ENCODE peak calls at places on chromosomes 16 and 17, in seven cellular contexts. One of them, this sample, is unnamed.

GRCh38 chr17:74157366-74157765 is 46.1 kb upstream of the RPL38 start:
- DNase-seq in fibroblast of pulmonary artery: no peak
- DNase-seq in HS-27A: no peak
- DNase-seq in stimulated activated naive CD8-positive, alpha-beta T cell treated with anti-CD3 and anti-CD28 coated beads, Interleukin-15, Interleukin-2, amounts not matched to agents 100 U/mL and 50 U/mL, for 24 hours: no peak
- DNase-seq in hypothalamus: no peak
- DNase-seq in H54: no peak
- DNase-seq in effector CD4-positive, alpha-beta T cell: no peak
- DNase-seq in this sample: no peak

GRCh38 chr17:37493249-37494027 is 3.7 kb downstream of the DUSP14 start:
- DNase-seq in stimulated activated naive CD8-positive, alpha-beta T cell treated with anti-CD3 and anti-CD28 coated beads, Interleukin-15, Interleukin-2, amounts not matched to agents 100 U/mL and 50 U/mL, for 24 hours: no peak
- DNase-seq in HS-27A: peak
- DNase-seq in hypothalamus: no peak
- DNase-seq in H54: peak
- DNase-seq in fibroblast of pulmonary artery: peak
- DNase-seq in effector CD4-positive, alpha-beta T cell: no peak
- DNase-seq in this sample: no peak

GRCh38 chr16:49876716-49877129 is 20.8 kb upstream of the ZNF423 start:
- DNase-seq in HS-27A: no peak
- DNase-seq in stimulated activated naive CD8-positive, alpha-beta T cell treated with anti-CD3 and anti-CD28 coated beads, Interleukin-15, Interleukin-2, amounts not matched to agents 100 U/mL and 50 U/mL, for 24 hours: peak
- DNase-seq in hypothalamus: no peak
- DNase-seq in fibroblast of pulmonary artery: peak
- DNase-seq in effector CD4-positive, alpha-beta T cell: no peak
- DNase-seq in H54: peak
- DNase-seq in this sample: no peak

GRCh38 chr16:56294599-56294998 is 103.3 kb downstream of the GNAO1 start:
- DNase-seq in stimulated activated naive CD8-positive, alpha-beta T cell treated with anti-CD3 and anti-CD28 coated beads, Interleukin-15, Interleukin-2, amounts not matched to agents 100 U/mL and 50 U/mL, for 24 hours: no peak
- DNase-seq in HS-27A: no peak
- DNase-seq in fibroblast of pulmonary artery: peak
- DNase-seq in hypothalamus: no peak
- DNase-seq in effector CD4-positive, alpha-beta T cell: no peak
- DNase-seq in H54: no peak
- DNase-seq in this sample: no peak

GRCh38 chr17:47072881-47073280 is 93.8 kb upstream of the RPRML start:
- DNase-seq in H54: no peak
- DNase-seq in hypothalamus: no peak
- DNase-seq in HS-27A: no peak
- DNase-seq in fibroblast of pulmonary artery: no peak
- DNase-seq in stimulated activated naive CD8-positive, alpha-beta T cell treated with anti-CD3 and anti-CD28 coated beads, Interleukin-15, Interleukin-2, amounts not matched to agents 100 U/mL and 50 U/mL, for 24 hours: no peak
- DNase-seq in effector CD4-positive, alpha-beta T cell: no peak
- DNase-seq in this sample: no peak

GRCh38 chr17:68198931-68199836 is 48.7 kb upstream of the AMZ2 start:
- DNase-seq in H54: no peak
- DNase-seq in HS-27A: no peak
- DNase-seq in fibroblast of pulmonary artery: no peak
- DNase-seq in hypothalamus: no peak
- DNase-seq in stimulated activated naive CD8-positive, alpha-beta T cell treated with anti-CD3 and anti-CD28 coated beads, Interleukin-15, Interleukin-2, amounts not matched to agents 100 U/mL and 50 U/mL, for 24 hours: peak
- DNase-seq in effector CD4-positive, alpha-beta T cell: peak
- DNase-seq in this sample: no peak

GRCh38 chr16:46830417-46830901 is 521 bp downstream of the C16orf87 start:
- DNase-seq in hypothalamus: no peak
- DNase-seq in stimulated activated naive CD8-positive, alpha-beta T cell treated with anti-CD3 and anti-CD28 coated beads, Interleukin-15, Interleukin-2, amounts not matched to agents 100 U/mL and 50 U/mL, for 24 hours: peak
- DNase-seq in fibroblast of pulmonary artery: peak
- DNase-seq in H54: no peak
- DNase-seq in HS-27A: no peak
- DNase-seq in effector CD4-positive, alpha-beta T cell: peak
- DNase-seq in this sample: peak

GRCh38 chr16:75198135-75198600 is 8.8 kb downstream of the CTRB2 start:
- DNase-seq in effector CD4-positive, alpha-beta T cell: no peak
- DNase-seq in fibroblast of pulmonary artery: peak
- DNase-seq in H54: no peak
- DNase-seq in stimulated activated naive CD8-positive, alpha-beta T cell treated with anti-CD3 and anti-CD28 coated beads, Interleukin-15, Interleukin-2, amounts not matched to agents 100 U/mL and 50 U/mL, for 24 hours: no peak
- DNase-seq in hypothalamus: no peak
- DNase-seq in HS-27A: no peak
- DNase-seq in this sample: no peak

GRCh38 chr16:89244754-89245153 is 27.3 kb downstream of the ZNF778 start:
- DNase-seq in hypothalamus: no peak
- DNase-seq in fibroblast of pulmonary artery: no peak
- DNase-seq in H54: no peak
- DNase-seq in effector CD4-positive, alpha-beta T cell: no peak
- DNase-seq in HS-27A: no peak
- DNase-seq in stimulated activated naive CD8-positive, alpha-beta T cell treated with anti-CD3 and anti-CD28 coated beads, Interleukin-15, Interleukin-2, amounts not matched to agents 100 U/mL and 50 U/mL, for 24 hours: no peak
- DNase-seq in this sample: no peak

GRCh38 chr16:20849587-20850390 is 43.5 kb downstream of the REXO5 start:
- DNase-seq in hypothalamus: no peak
- DNase-seq in H54: no peak
- DNase-seq in effector CD4-positive, alpha-beta T cell: peak
- DNase-seq in stimulated activated naive CD8-positive, alpha-beta T cell treated with anti-CD3 and anti-CD28 coated beads, Interleukin-15, Interleukin-2, amounts not matched to agents 100 U/mL and 50 U/mL, for 24 hours: peak
- DNase-seq in fibroblast of pulmonary artery: peak
- DNase-seq in HS-27A: no peak
- DNase-seq in this sample: peak

GRCh38 chr17:74369221-74369620 is 1.9 kb downstream of the GPR142 start:
- DNase-seq in hypothalamus: no peak
- DNase-seq in stimulated activated naive CD8-positive, alpha-beta T cell treated with anti-CD3 and anti-CD28 coated beads, Interleukin-15, Interleukin-2, amounts not matched to agents 100 U/mL and 50 U/mL, for 24 hours: peak
- DNase-seq in fibroblast of pulmonary artery: no peak
- DNase-seq in H54: no peak
- DNase-seq in effector CD4-positive, alpha-beta T cell: peak
- DNase-seq in HS-27A: no peak
- DNase-seq in this sample: peak

GRCh38 chr16:57753448-57754353 is 18.1 kb downstream of the KATNB1 start:
- DNase-seq in H54: no peak
- DNase-seq in fibroblast of pulmonary artery: no peak
- DNase-seq in HS-27A: no peak
- DNase-seq in hypothalamus: no peak
- DNase-seq in stimulated activated naive CD8-positive, alpha-beta T cell treated with anti-CD3 and anti-CD28 coated beads, Interleukin-15, Interleukin-2, amounts not matched to agents 100 U/mL and 50 U/mL, for 24 hours: no peak
- DNase-seq in effector CD4-positive, alpha-beta T cell: no peak
- DNase-seq in this sample: no peak

GRCh38 chr17:55157165-55157564 is 107.6 kb upstream of the HLF start:
- DNase-seq in fibroblast of pulmonary artery: peak
- DNase-seq in H54: no peak
- DNase-seq in HS-27A: no peak
- DNase-seq in stimulated activated naive CD8-positive, alpha-beta T cell treated with anti-CD3 and anti-CD28 coated beads, Interleukin-15, Interleukin-2, amounts not matched to agents 100 U/mL and 50 U/mL, for 24 hours: no peak
- DNase-seq in hypothalamus: no peak
- DNase-seq in effector CD4-positive, alpha-beta T cell: no peak
- DNase-seq in this sample: no peak

GRCh38 chr17:50604470-50604869 is 30.2 kb upstream of the ABCC3 start:
- DNase-seq in stimulated activated naive CD8-positive, alpha-beta T cell treated with anti-CD3 and anti-CD28 coated beads, Interleukin-15, Interleukin-2, amounts not matched to agents 100 U/mL and 50 U/mL, for 24 hours: no peak
- DNase-seq in fibroblast of pulmonary artery: peak
- DNase-seq in hypothalamus: no peak
- DNase-seq in H54: no peak
- DNase-seq in HS-27A: no peak
- DNase-seq in effector CD4-positive, alpha-beta T cell: no peak
- DNase-seq in this sample: no peak

GRCh38 chr17:75317671-75318070 is 28.4 kb upstream of the SLC25A19 start:
- DNase-seq in stimulated activated naive CD8-positive, alpha-beta T cell treated with anti-CD3 and anti-CD28 coated beads, Interleukin-15, Interleukin-2, amounts not matched to agents 100 U/mL and 50 U/mL, for 24 hours: no peak
- DNase-seq in HS-27A: no peak
- DNase-seq in H54: no peak
- DNase-seq in fibroblast of pulmonary artery: no peak
- DNase-seq in effector CD4-positive, alpha-beta T cell: no peak
- DNase-seq in hypothalamus: peak
- DNase-seq in this sample: no peak

GRCh38 chr16:57969451-57970123 is 1.3 kb downstream of the CNGB1 start:
- DNase-seq in effector CD4-positive, alpha-beta T cell: no peak
- DNase-seq in stimulated activated naive CD8-positive, alpha-beta T cell treated with anti-CD3 and anti-CD28 coated beads, Interleukin-15, Interleukin-2, amounts not matched to agents 100 U/mL and 50 U/mL, for 24 hours: no peak
- DNase-seq in fibroblast of pulmonary artery: no peak
- DNase-seq in HS-27A: no peak
- DNase-seq in hypothalamus: no peak
- DNase-seq in H54: no peak
- DNase-seq in this sample: no peak

GRCh38 chr16:4506450-4506849 is 30.3 kb downstream of the HMOX2 start:
- DNase-seq in fibroblast of pulmonary artery: peak
- DNase-seq in effector CD4-positive, alpha-beta T cell: peak
- DNase-seq in HS-27A: peak
- DNase-seq in H54: peak
- DNase-seq in stimulated activated naive CD8-positive, alpha-beta T cell treated with anti-CD3 and anti-CD28 coated beads, Interleukin-15, Interleukin-2, amounts not matched to agents 100 U/mL and 50 U/mL, for 24 hours: peak
- DNase-seq in hypothalamus: peak
- DNase-seq in this sample: peak

GRCh38 chr16:57444711-57445110 is 2.5 kb downstream of the CIAPIN1 start:
- DNase-seq in stimulated activated naive CD8-positive, alpha-beta T cell treated with anti-CD3 and anti-CD28 coated beads, Interleukin-15, Interleukin-2, amounts not matched to agents 100 U/mL and 50 U/mL, for 24 hours: no peak
- DNase-seq in effector CD4-positive, alpha-beta T cell: no peak
- DNase-seq in fibroblast of pulmonary artery: peak
- DNase-seq in H54: no peak
- DNase-seq in hypothalamus: no peak
- DNase-seq in HS-27A: no peak
- DNase-seq in this sample: no peak

GRCh38 chr16:55765161-55765560 is 67.7 kb downstream of the CES1 start:
- DNase-seq in effector CD4-positive, alpha-beta T cell: no peak
- DNase-seq in hypothalamus: no peak
- DNase-seq in H54: no peak
- DNase-seq in HS-27A: no peak
- DNase-seq in fibroblast of pulmonary artery: no peak
- DNase-seq in stimulated activated naive CD8-positive, alpha-beta T cell treated with anti-CD3 and anti-CD28 coated beads, Interleukin-15, Interleukin-2, amounts not matched to agents 100 U/mL and 50 U/mL, for 24 hours: no peak
- DNase-seq in this sample: no peak

GRCh38 chr17:14494161-14494560 is 193.3 kb downstream of the HS3ST3B1 start:
- DNase-seq in effector CD4-positive, alpha-beta T cell: no peak
- DNase-seq in stimulated activated naive CD8-positive, alpha-beta T cell treated with anti-CD3 and anti-CD28 coated beads, Interleukin-15, Interleukin-2, amounts not matched to agents 100 U/mL and 50 U/mL, for 24 hours: no peak
- DNase-seq in H54: no peak
- DNase-seq in HS-27A: no peak
- DNase-seq in hypothalamus: no peak
- DNase-seq in fibroblast of pulmonary artery: no peak
- DNase-seq in this sample: no peak

GRCh38 chr17:67542219-67543114 is 165.4 kb downstream of the PITPNC1 start:
- DNase-seq in H54: no peak
- DNase-seq in fibroblast of pulmonary artery: no peak
- DNase-seq in HS-27A: no peak
- DNase-seq in stimulated activated naive CD8-positive, alpha-beta T cell treated with anti-CD3 and anti-CD28 coated beads, Interleukin-15, Interleukin-2, amounts not matched to agents 100 U/mL and 50 U/mL, for 24 hours: no peak
- DNase-seq in effector CD4-positive, alpha-beta T cell: no peak
- DNase-seq in hypothalamus: no peak
- DNase-seq in this sample: no peak

GRCh38 chr17:39404542-39405378 is 3.3 kb upstream of the FBXL20 start:
- DNase-seq in H54: peak
- DNase-seq in stimulated activated naive CD8-positive, alpha-beta T cell treated with anti-CD3 and anti-CD28 coated beads, Interleukin-15, Interleukin-2, amounts not matched to agents 100 U/mL and 50 U/mL, for 24 hours: peak
- DNase-seq in effector CD4-positive, alpha-beta T cell: no peak
- DNase-seq in hypothalamus: no peak
- DNase-seq in fibroblast of pulmonary artery: peak
- DNase-seq in HS-27A: no peak
- DNase-seq in this sample: no peak

GRCh38 chr16:16096858-16097213 is 126.5 kb downstream of the ABCC6 start:
- DNase-seq in hypothalamus: no peak
- DNase-seq in HS-27A: no peak
- DNase-seq in effector CD4-positive, alpha-beta T cell: no peak
- DNase-seq in fibroblast of pulmonary artery: no peak
- DNase-seq in H54: no peak
- DNase-seq in stimulated activated naive CD8-positive, alpha-beta T cell treated with anti-CD3 and anti-CD28 coated beads, Interleukin-15, Interleukin-2, amounts not matched to agents 100 U/mL and 50 U/mL, for 24 hours: no peak
- DNase-seq in this sample: no peak

GRCh38 chr16:2022723-2023097 is 3.1 kb downstream of the NPW start:
- DNase-seq in hypothalamus: no peak
- DNase-seq in H54: no peak
- DNase-seq in fibroblast of pulmonary artery: peak
- DNase-seq in effector CD4-positive, alpha-beta T cell: no peak
- DNase-seq in stimulated activated naive CD8-positive, alpha-beta T cell treated with anti-CD3 and anti-CD28 coated beads, Interleukin-15, Interleukin-2, amounts not matched to agents 100 U/mL and 50 U/mL, for 24 hours: no peak
- DNase-seq in HS-27A: no peak
- DNase-seq in this sample: no peak

GRCh38 chr17:7873051-7873450 is 15.2 kb downstream of the CYB5D1 start:
- DNase-seq in fibroblast of pulmonary artery: peak
- DNase-seq in hypothalamus: no peak
- DNase-seq in HS-27A: no peak
- DNase-seq in effector CD4-positive, alpha-beta T cell: no peak
- DNase-seq in H54: no peak
- DNase-seq in stimulated activated naive CD8-positive, alpha-beta T cell treated with anti-CD3 and anti-CD28 coated beads, Interleukin-15, Interleukin-2, amounts not matched to agents 100 U/mL and 50 U/mL, for 24 hours: no peak
- DNase-seq in this sample: no peak

GRCh38 chr16:28186752-28187151 is 25.0 kb downstream of the XPO6 start:
- DNase-seq in fibroblast of pulmonary artery: no peak
- DNase-seq in hypothalamus: no peak
- DNase-seq in HS-27A: no peak
- DNase-seq in effector CD4-positive, alpha-beta T cell: no peak
- DNase-seq in H54: no peak
- DNase-seq in stimulated activated naive CD8-positive, alpha-beta T cell treated with anti-CD3 and anti-CD28 coated beads, Interleukin-15, Interleukin-2, amounts not matched to agents 100 U/mL and 50 U/mL, for 24 hours: no peak
- DNase-seq in this sample: no peak

GRCh38 chr16:23374721-23375120 is 72.6 kb downstream of the SCNN1B start:
- DNase-seq in hypothalamus: no peak
- DNase-seq in HS-27A: no peak
- DNase-seq in effector CD4-positive, alpha-beta T cell: no peak
- DNase-seq in fibroblast of pulmonary artery: no peak
- DNase-seq in H54: no peak
- DNase-seq in stimulated activated naive CD8-positive, alpha-beta T cell treated with anti-CD3 and anti-CD28 coated beads, Interleukin-15, Interleukin-2, amounts not matched to agents 100 U/mL and 50 U/mL, for 24 hours: no peak
- DNase-seq in this sample: no peak

GRCh38 chr17:76252040-76252954 is 12.0 kb upstream of the RNF157 start:
- DNase-seq in HS-27A: no peak
- DNase-seq in stimulated activated naive CD8-positive, alpha-beta T cell treated with anti-CD3 and anti-CD28 coated beads, Interleukin-15, Interleukin-2, amounts not matched to agents 100 U/mL and 50 U/mL, for 24 hours: peak
- DNase-seq in fibroblast of pulmonary artery: peak
- DNase-seq in H54: no peak
- DNase-seq in hypothalamus: no peak
- DNase-seq in effector CD4-positive, alpha-beta T cell: no peak
- DNase-seq in this sample: no peak

GRCh38 chr16:19223235-19223847 is 55.3 kb downstream of the SYT17 start:
- DNase-seq in hypothalamus: no peak
- DNase-seq in stimulated activated naive CD8-positive, alpha-beta T cell treated with anti-CD3 and anti-CD28 coated beads, Interleukin-15, Interleukin-2, amounts not matched to agents 100 U/mL and 50 U/mL, for 24 hours: peak
- DNase-seq in H54: no peak
- DNase-seq in fibroblast of pulmonary artery: peak
- DNase-seq in HS-27A: peak
- DNase-seq in effector CD4-positive, alpha-beta T cell: no peak
- DNase-seq in this sample: no peak

GRCh38 chr17:59762826-59763374 is 55.4 kb downstream of the VMP1 start:
- DNase-seq in effector CD4-positive, alpha-beta T cell: no peak
- DNase-seq in HS-27A: no peak
- DNase-seq in stimulated activated naive CD8-positive, alpha-beta T cell treated with anti-CD3 and anti-CD28 coated beads, Interleukin-15, Interleukin-2, amounts not matched to agents 100 U/mL and 50 U/mL, for 24 hours: no peak
- DNase-seq in hypothalamus: no peak
- DNase-seq in H54: no peak
- DNase-seq in fibroblast of pulmonary artery: no peak
- DNase-seq in this sample: no peak

This sample was measured in effector memory CD4-positive, alpha-beta T cell.